ENCODE peak calls at places on chromosome 10, in seven cellular contexts. Z is Right ventricle myocardium inferior, B is iPS-NIHi11, L is heart right ventricle, G is heart left ventricle, X is sigmoid colon, Q is WTC11. H is an unnamed sample.

GRCh38 chr10:96556003-96556402 is 30.8 kb downstream of the TM9SF3 start:
- DNase-seq in Z (no peak), B (peak), L (no peak), G (no peak), X (no peak), Q (no peak), H (no peak)

GRCh38 chr10:36345770-36346169 is 703.7 kb upstream of the FZD8 start:
- DNase-seq in Z (no peak), B (no peak), L (no peak), G (no peak), X (no peak), Q (no peak), H (no peak)

GRCh38 chr10:73635781-73636180 is 5.5 kb downstream of the MYOZ1 start:
- DNase-seq in Z (no peak), B (no peak), L (no peak), G (no peak), X (peak), Q (no peak), H (no peak)

GRCh38 chr10:3293536-3294431 is 121.2 kb upstream of the PITRM1 start:
- DNase-seq in Z (no peak), B (no peak), L (no peak), G (no peak), X (no peak), Q (no peak), H (no peak)

GRCh38 chr10:67277402-67277801 is 351.6 kb downstream of the LRRTM3 start:
- DNase-seq in Z (no peak), B (no peak), L (no peak), G (no peak), X (no peak), Q (no peak), H (no peak)

GRCh38 chr10:97427571-97428179 is 1.7 kb downstream of the PGAM1 start:
- DNase-seq in Z (no peak), B (peak), L (no peak), G (no peak), X (no peak), Q (peak), H (peak)

GRCh38 chr10:45532501-45532900 is 140.1 kb downstream of the ZFAND4 start:
- DNase-seq in Z (no peak), B (no peak), L (no peak), G (no peak), X (no peak), Q (no peak), H (no peak)

GRCh38 chr10:43943119-43943824 is 294.6 kb upstream of the ZNF32 start:
- DNase-seq in Z (no peak), B (no peak), L (no peak), G (no peak), X (no peak), Q (no peak), H (no peak)

GRCh38 chr10:105024184-105024583 is 383.1 kb downstream of the SORCS3 start:
- DNase-seq in Z (no peak), B (peak), L (no peak), G (no peak), X (no peak), Q (no peak), H (no peak)

GRCh38 chr10:52566471-52567246 is 205.9 kb downstream of the MBL2 start:
- DNase-seq in Z (no peak), B (peak), L (no peak), G (no peak), X (no peak), Q (no peak), H (no peak)

GRCh38 chr10:103966671-103967432 is at the start of gene SLK:
- DNase-seq in Z (peak), B (peak), L (peak), G (peak), X (peak), Q (peak), H (peak)

GRCh38 chr10:18650618-18651017 is 769 bp downstream of the NSUN6 start:
- DNase-seq in Z (no peak), B (no peak), L (no peak), G (no peak), X (no peak), Q (no peak), H (no peak)

GRCh38 chr10:133339708-133340380 is 3.1 kb upstream of the CALY start:
- DNase-seq in Z (peak), B (no peak), L (no peak), G (no peak), X (no peak), Q (no peak), H (no peak)

GRCh38 chr10:44862917-44863316 is 48.2 kb upstream of the TMEM72 start:
- DNase-seq in Z (no peak), B (no peak), L (no peak), G (no peak), X (no peak), Q (no peak), H (no peak)

GRCh38 chr10:22321156-22321711 is 335 bp downstream of the BMI1 start:
- DNase-seq in Z (peak), B (peak), L (peak), G (peak), X (peak), Q (peak), H (peak)

GRCh38 chr10:74118794-74119193 is 31.8 kb downstream of the AP3M1 start:
- DNase-seq in Z (no peak), B (no peak), L (no peak), G (no peak), X (no peak), Q (no peak), H (no peak)

GRCh38 chr10:5453749-5454489 is 41.6 kb downstream of the NET1 start:
- DNase-seq in Z (no peak), B (no peak), L (no peak), G (no peak), X (no peak), Q (no peak), H (no peak)

GRCh38 chr10:132652446-132652845 is 114.9 kb downstream of the INPP5A start:
- DNase-seq in Z (no peak), B (no peak), L (no peak), G (no peak), X (peak), Q (no peak), H (no peak)

H was measured in activated naive CD8-positive, alpha-beta T cell treated with anti-CD3 and anti-CD28 coated beads for 36 hours.